ENCODE peak calls at places on chromosome 2, in eight cellular contexts. F is mesendoderm; A is left lung; U is psoas muscle; I is NCI-H2171 treated with DMSO at 0.1 percent for 48 hours; W is hypothalamus; N is activated T-cell treated with anti-CD3 and anti-CD28 coated beads, Interleukin-2, amount 50 U/mL, for 24 hours; S is activated T-helper 9 cell treated with anti-CD3 and anti-CD28 coated beads, Interleukin-2, amount 50 U/mL, for 16 hours. Y is an unnamed sample.

GRCh38 chr2:28750316-28751101 is 1.1 kb upstream of the PPP1CB start:
- DNase-seq in F (no peak), A (no peak), U (no peak), I (no peak), W (peak; percentile 6), N (peak; percentile 35), S (no peak), Y (no peak)

GRCh38 chr2:76850969-76851368 is 671.2 kb downstream of the LRRTM4 start:
- DNase-seq in F (no peak), A (no peak), U (no peak), I (peak; percentile 4), W (no peak), N (no peak), S (no peak), Y (no peak)

GRCh38 chr2:167787562-167787961 is 459.8 kb downstream of the STK39 start:
- DNase-seq in F (no peak), A (no peak), U (no peak), I (no peak), W (no peak), N (no peak), S (no peak), Y (no peak)

GRCh38 chr2:224584768-224585204 is 377 bp downstream of the CUL3 start:
- DNase-seq in F (peak; percentile 65), A (peak; percentile 64), U (peak; percentile 79), I (peak; percentile 16), W (peak; percentile 25), N (peak; percentile 78), S (peak; percentile 42), Y (peak; percentile 57)

GRCh38 chr2:229980440-229981184 is 58.3 kb downstream of the FBXO36 start:
- DNase-seq in F (peak; percentile 96), A (peak; percentile 32), U (peak; percentile 69), I (peak; percentile 13), W (peak; percentile 20), N (no peak), S (no peak), Y (no peak)

GRCh38 chr2:193695367-193695766 is 1500.6 kb upstream of the TMEFF2 start:
- DNase-seq in F (peak; percentile 13), A (no peak), U (no peak), I (peak; percentile 59), W (no peak), N (no peak), S (no peak), Y (no peak)

GRCh38 chr2:239583171-239583878 is 182.5 kb upstream of the HDAC4 start:
- DNase-seq in F (no peak), A (no peak), U (peak; percentile 36), I (no peak), W (no peak), N (no peak), S (no peak), Y (no peak)

GRCh38 chr2:149858214-149858613 is 270.6 kb upstream of the MMADHC start:
- DNase-seq in F (no peak), A (no peak), U (no peak), I (no peak), W (no peak), N (no peak), S (no peak), Y (no peak)

GRCh38 chr2:118371500-118371899 is 283.2 kb downstream of the INSIG2 start:
- DNase-seq in F (peak; percentile 81), A (no peak), U (no peak), I (no peak), W (no peak), N (no peak), S (no peak), Y (no peak)

GRCh38 chr2:155054712-155055111 is 356.2 kb downstream of the KCNJ3 start:
- DNase-seq in F (no peak), A (no peak), U (no peak), I (no peak), W (no peak), N (no peak), S (no peak), Y (no peak)

Y was measured in central memory CD4-positive, alpha-beta T cell.